ENCODE peak calls at places on chromosomes 11 and 22, in five cellular contexts. B, C, X, H and K are unnamed samples.
A peak's percentile ranks its signal among the peaks of the same experiment; 100 is the strongest.

GRCh38 chr11:70490723-70491558 is 92.6 kb downstream of the CTTN start:
- DNase-seq in B (no peak), C (no peak), X (no peak), H (no peak), K (no peak)

GRCh38 chr11:2860636-2861035 is 24.9 kb downstream of the CDKN1C start:
- DNase-seq in B (no peak), C (no peak), X (peak; percentile 45), H (peak; percentile 51), K (no peak)

GRCh38 chr11:9765320-9766101 is 101.6 kb downstream of the SWAP70 start:
- DNase-seq in B (peak; percentile 25), C (no peak), X (no peak), H (no peak), K (no peak)

GRCh38 chr11:124536520-124536919 is 6.9 kb downstream of the OR8B12 start:
- DNase-seq in B (peak; percentile 50), C (peak; percentile 37), X (no peak), H (no peak), K (no peak)

GRCh38 chr11:69351460-69351859 is 57.5 kb downstream of the MYEOV start:
- DNase-seq in B (no peak), C (no peak), X (no peak), H (no peak), K (no peak)

GRCh38 chr11:88972210-88972609 is 93.6 kb downstream of the GRM5 start:
- DNase-seq in B (no peak), C (no peak), X (no peak), H (no peak), K (no peak)

GRCh38 chr11:30488304-30488998 is 97.7 kb downstream of the MPPED2 start:
- DNase-seq in B (no peak), C (no peak), X (no peak), H (peak; percentile 53), K (no peak)

GRCh38 chr11:119338946-119339580 is 1.6 kb downstream of the C1QTNF5 start:
- DNase-seq in B (no peak), C (no peak), X (no peak), H (no peak), K (no peak)

GRCh38 chr11:1027483-1028290 is 8.8 kb downstream of the MUC6 start:
- DNase-seq in B (no peak), C (no peak), X (peak; percentile 79), H (no peak), K (no peak)

GRCh38 chr11:86537541-86538222 is 134.7 kb downstream of the ME3 start:
- DNase-seq in B (peak; percentile 45), C (no peak), X (no peak), H (no peak), K (no peak)

GRCh38 chr11:9313648-9314290 is 624 bp downstream of the TMEM41B start:
- DNase-seq in B (peak; percentile 63), C (no peak), X (no peak), H (peak; percentile 26), K (no peak)

GRCh38 chr11:45252877-45253276 is 33.3 kb downstream of the SYT13 start:
- DNase-seq in B (no peak), C (no peak), X (no peak), H (no peak), K (no peak)

GRCh38 chr22:22380098-22381030 is 128.2 kb downstream of the ZNF280B start:
- DNase-seq in B (peak; percentile 53), C (no peak), X (no peak), H (no peak), K (no peak)

GRCh38 chr22:30214703-30215405 is 31.7 kb downstream of the LIF start:
- DNase-seq in B (no peak), C (no peak), X (no peak), H (no peak), K (no peak)

GRCh38 chr11:35553831-35554230 is 28.4 kb upstream of the PAMR1 start:
- DNase-seq in B (no peak), C (no peak), X (no peak), H (no peak), K (no peak)

GRCh38 chr22:23218053-23218866 is 38.0 kb downstream of the BCR start:
- DNase-seq in B (no peak), C (no peak), X (no peak), H (no peak), K (no peak)

GRCh38 chr22:30078320-30079311 is 1.6 kb upstream of the HORMAD2 start:
- DNase-seq in B (no peak), C (peak; percentile 59), X (no peak), H (no peak), K (no peak)

GRCh38 chr22:49772692-49773091 is 55.0 kb downstream of the BRD1 start:
- DNase-seq in B (no peak), C (no peak), X (peak; percentile 41), H (no peak), K (no peak)

GRCh38 chr11:35617687-35618496 is at the start of gene FJX1:
- DNase-seq in B (peak; percentile 96), C (peak; percentile 52), X (peak; percentile 76), H (no peak), K (no peak)

GRCh38 chr11:20102393-20102792 is 57.9 kb downstream of the DBX1 start:
- DNase-seq in B (no peak), C (no peak), X (no peak), H (no peak), K (no peak)

GRCh38 chr11:34558211-34558610 is 44.6 kb upstream of the ELF5 start:
- DNase-seq in B (no peak), C (no peak), X (no peak), H (no peak), K (no peak)

GRCh38 chr11:12193515-12194336 is 83.3 kb downstream of the MICAL2 start:
- DNase-seq in B (no peak), C (no peak), X (no peak), H (no peak), K (no peak)

GRCh38 chr11:121318848-121319834 is 26.6 kb downstream of the SC5D start:
- DNase-seq in B (peak; percentile 55), C (no peak), X (no peak), H (no peak), K (no peak)

GRCh38 chr11:115503083-115503885 is 931 bp downstream of the CADM1 start:
- DNase-seq in B (peak; percentile 85), C (peak; percentile 71), X (peak; percentile 87), H (peak; percentile 69), K (peak; percentile 48)
- H3K27ac ChIP-seq in B (no peak overlapping the region), C (peak overlapping the region; percentile 81), X (peak overlapping the region; percentile 39), H (peak overlapping the region; percentile 66), K (no peak overlapping the region)

DNA sequence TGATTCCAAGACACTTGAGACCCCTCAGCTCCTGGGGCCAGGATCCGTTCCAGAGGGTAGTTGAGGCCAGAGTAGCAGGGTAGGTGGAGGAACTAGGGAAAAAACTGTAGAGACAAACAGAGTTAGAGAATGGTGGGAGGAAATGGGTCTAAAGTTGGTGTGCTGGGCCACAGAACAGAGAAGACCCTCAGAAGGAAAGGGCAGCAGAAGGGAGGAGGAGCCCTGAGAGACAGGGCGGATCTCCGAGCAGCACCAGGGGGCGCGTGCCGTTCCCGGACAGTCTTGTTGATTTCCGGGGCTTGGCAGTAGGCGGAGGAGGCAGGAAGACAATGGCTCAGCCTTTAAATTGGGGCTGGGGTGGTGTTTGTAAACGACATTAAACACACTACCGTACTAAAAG is 2.4 kb upstream of the CECR2 start:
- DNase-seq in B (peak; percentile 84), C (peak; percentile 50), X (no peak), H (no peak), K (no peak)
- H3K4me3 ChIP-seq in B (peak overlapping the region; percentile 100), C (no peak overlapping the region), X (no peak overlapping the region), H (no peak overlapping the region), K (no peak overlapping the region)

GRCh38 chr11:94925422-94926270 is 47.7 kb downstream of the CWC15 start:
- DNase-seq in B (no peak), C (no peak), X (no peak), H (no peak), K (no peak)

GRCh38 chr11:94924074-94925031 is 49.0 kb downstream of the CWC15 start:
- DNase-seq in B (no peak), C (no peak), X (no peak), H (no peak), K (no peak)

GRCh38 chr11:94926698-94927237 is 46.6 kb downstream of the CWC15 start:
- DNase-seq in B (no peak), C (peak; percentile 64), X (no peak), H (peak; percentile 33), K (no peak)

GRCh38 chr11:94928146-94928995 is 45.0 kb downstream of the CWC15 start:
- DNase-seq in B (no peak), C (no peak), X (no peak), H (no peak), K (no peak)

GRCh38 chr11:94926271-94926625 is 47.1 kb downstream of the CWC15 start:
- DNase-seq in B (no peak), C (no peak), X (no peak), H (no peak), K (no peak)
- H3K27ac ChIP-seq in B (no peak overlapping the region), C (peak overlapping the region; percentile 74), X (no peak overlapping the region), H (peak overlapping the region; percentile 11), K (no peak overlapping the region)

DNA sequence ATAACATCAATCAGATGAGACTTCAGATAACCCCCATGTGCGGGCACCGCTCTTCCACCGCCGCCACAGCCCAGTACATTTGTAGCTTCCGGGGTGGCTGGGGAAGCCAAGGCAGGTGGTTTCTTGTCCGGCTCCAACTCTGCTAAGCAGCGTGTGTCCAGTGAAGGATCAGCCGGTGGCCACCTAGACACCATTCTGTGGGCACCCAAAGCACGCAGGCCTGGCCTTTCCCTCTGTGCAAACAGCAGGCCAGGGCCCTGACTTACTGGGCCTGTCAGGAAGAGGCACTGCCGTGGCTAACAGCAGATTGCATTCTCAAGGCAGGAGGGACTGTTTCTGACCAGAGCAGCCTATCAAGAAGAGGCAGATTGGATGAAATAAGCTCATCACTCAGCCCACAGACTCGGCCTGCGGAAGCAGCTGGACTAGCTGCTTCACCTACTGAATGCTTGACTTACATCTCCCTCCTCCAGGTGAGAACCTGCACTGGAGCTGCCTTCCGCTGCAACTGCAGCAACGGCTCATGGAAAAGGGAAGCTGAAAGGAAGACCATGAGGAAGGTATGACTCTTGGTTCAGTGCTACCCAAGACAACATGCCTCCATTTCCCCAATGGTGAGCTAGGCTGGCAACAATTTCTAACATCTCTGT is 74.8 kb downstream of the ETS1 start:
- DNase-seq in B (no peak), C (no peak), X (no peak), H (no peak), K (no peak)
- H3K4me3 ChIP-seq in B (no peak overlapping the region), C (peak overlapping the region; percentile 9), X (no peak overlapping the region), H (no peak overlapping the region), K (peak overlapping the region; percentile 94)

GRCh38 chr11:94734563-94735275 is 33.4 kb upstream of the AMOTL1 start:
- DNase-seq in B (peak; percentile 43), C (no peak), X (no peak), H (no peak), K (no peak)

GRCh38 chr11:94731921-94732601 is 36.1 kb upstream of the AMOTL1 start:
- DNase-seq in B (no peak), C (no peak), X (no peak), H (no peak), K (no peak)

GRCh38 chr11:94730153-94730552 is 38.0 kb upstream of the AMOTL1 start:
- DNase-seq in B (no peak), C (no peak), X (no peak), H (no peak), K (no peak)

GRCh38 chr11:94735907-94736306 is 32.2 kb upstream of the AMOTL1 start:
- DNase-seq in B (no peak), C (no peak), X (no peak), H (no peak), K (no peak)

GRCh38 chr11:94732617-94733292 is 35.4 kb upstream of the AMOTL1 start:
- DNase-seq in B (no peak), C (no peak), X (no peak), H (no peak), K (no peak)
- H3K27ac ChIP-seq in B (no peak overlapping the region), C (no peak overlapping the region), X (no peak overlapping the region), H (no peak overlapping the region), K (no peak overlapping the region)